ENCODE peak calls at places on chromosomes 11 and 22, in five cellular contexts. P is frontal cortex; Q is hippocampal formation; W is stimulated activated naive B cell treated with anti-CD40 and anti-IgM and Interleukin-4, amounts not matched to agents 10 μg/mL and 1 μg/mL and 100 μg/mL, for 72 hours; C is activated T-helper 1 cell treated with Interleukin-2 at 50 U/mL for 16 hours. V is an unnamed sample.

GRCh38 chr11:33772300-33772699 is 2.0 kb downstream of the FBXO3 start:
- DNase-seq in C (no peak), P (no peak), W (no peak), Q (no peak), V (no peak)

GRCh38 chr22:38964989-38965388 is 7.6 kb downstream of the APOBEC3A start:
- DNase-seq in C (no peak), Q (no peak), W (no peak), P (no peak), V (no peak)

GRCh38 chr22:28799125-28799833 is 1.1 kb downstream of the XBP1 start:
- DNase-seq in Q (no peak), P (no peak), C (no peak), W (peak; percentile 16), V (peak; percentile 85)

GRCh38 chr11:134560066-134560465 is 148.0 kb upstream of the B3GAT1 start:
- DNase-seq in Q (no peak), W (no peak), P (no peak), C (no peak), V (no peak)

GRCh38 chr11:57792060-57792541 is 30.5 kb downstream of the CTNND1 start:
- DNase-seq in C (peak; percentile 76), W (peak; percentile 70), Q (peak; percentile 15), P (no peak), V (peak; percentile 96)

GRCh38 chr11:1988667-1989317 is 8.8 kb downstream of the H19 start:
- DNase-seq in W (no peak), Q (no peak), P (no peak), C (no peak), V (no peak)

GRCh38 chr11:58914821-58915543 is 24.3 kb upstream of the GLYATL1 start:
- DNase-seq in P (no peak), W (no peak), Q (no peak), C (no peak), V (no peak)

GRCh38 chr11:9530901-9531625 is 42.4 kb upstream of the WEE1 start:
- DNase-seq in Q (no peak), W (no peak), P (no peak), C (no peak), V (no peak)

GRCh38 chr11:126062679-126063509 is at the start of gene CDON:
- DNase-seq in C (peak; percentile 88), P (peak; percentile 99), W (peak; percentile 80), Q (peak; percentile 83), V (peak; percentile 98)

GRCh38 chr22:21937821-21938070 is 14.9 kb downstream of the PPM1F start:
- DNase-seq in Q (no peak), W (no peak), C (no peak), P (no peak), V (no peak)

GRCh38 chr11:104999716-105000115 is 23.3 kb downstream of the CASP5 start:
- DNase-seq in W (no peak), Q (no peak), P (no peak), C (no peak), V (no peak)

GRCh38 chr11:27347949-27348879 is 14.8 kb downstream of the CCDC34 start:
- DNase-seq in W (no peak), C (no peak), P (no peak), Q (no peak), V (no peak)

GRCh38 chr11:134858783-134859480 is 446.9 kb upstream of the B3GAT1 start:
- DNase-seq in W (no peak), Q (no peak), C (no peak), P (no peak), V (no peak)

GRCh38 chr11:71055925-71056324 is 196.5 kb downstream of the SHANK2 start:
- DNase-seq in Q (no peak), P (no peak), C (no peak), W (no peak), V (no peak)

GRCh38 chr11:57483570-57483934 is 23.2 kb downstream of the RTN4RL2 start:
- DNase-seq in P (no peak), Q (no peak), W (no peak), C (no peak), V (no peak)

GRCh38 chr11:128890543-128891409 is at the start of gene KCNJ5:
- DNase-seq in C (no peak), W (no peak), P (no peak), Q (no peak), V (no peak)

GRCh38 chr11:44760917-44761545 is 34.3 kb downstream of the TSPAN18 start:
- DNase-seq in Q (no peak), P (no peak), W (no peak), C (no peak), V (peak; percentile 87)

GRCh38 chr11:83510530-83511449 is 224.6 kb upstream of the CCDC90B start:
- DNase-seq in W (no peak), C (no peak), P (no peak), Q (no peak), V (no peak)

GRCh38 chr11:12914401-12914912 is 94.7 kb upstream of the RASSF10 start:
- DNase-seq in P (peak; percentile 66), W (no peak), C (no peak), Q (peak; percentile 90), V (peak; percentile 40)

GRCh38 chr11:30511408-30511807 is 74.7 kb downstream of the MPPED2 start:
- DNase-seq in Q (no peak), W (no peak), P (no peak), C (no peak), V (no peak)

GRCh38 chr11:123166095-123166559 is 28.9 kb downstream of the CLMP start:
- DNase-seq in W (no peak), P (no peak), C (no peak), Q (no peak), V (peak; percentile 9)

GRCh38 chr22:42076764-42077485 is 2.6 kb upstream of the SMDT1 start:
- DNase-seq in P (no peak), Q (no peak), W (no peak), C (no peak), V (no peak)

GRCh38 chr22:48574776-48575566 is 1252.7 kb downstream of the BRD1 start:
- DNase-seq in W (peak; percentile 20), C (no peak), P (peak; percentile 87), Q (peak; percentile 42), V (no peak)

GRCh38 chr22:47299211-47299878 is 536.9 kb downstream of the TBC1D22A start:
- DNase-seq in P (no peak), C (no peak), W (no peak), Q (no peak), V (no peak)

GRCh38 chr11:36088234-36088975 is 144.5 kb downstream of the LDLRAD3 start:
- DNase-seq in C (no peak), Q (no peak), P (no peak), W (no peak), V (no peak)

GRCh38 chr11:69801513-69802335 is 17.5 kb downstream of the FGF3 start:
- DNase-seq in C (no peak), Q (no peak), W (no peak), P (no peak), V (peak; percentile 66)

GRCh38 chr11:13334068-13334785 is 56.6 kb downstream of the BMAL1 start:
- DNase-seq in C (no peak), W (no peak), P (no peak), Q (no peak), V (peak; percentile 6)

GRCh38 chr11:8913961-8914660 is 3.1 kb downstream of the AKIP1 start:
- DNase-seq in P (no peak), C (peak; percentile 18), Q (no peak), W (no peak), V (peak; percentile 84)

GRCh38 chr11:83092488-83093384 is 21.0 kb upstream of the RAB30 start:
- DNase-seq in C (no peak), Q (no peak), P (no peak), W (no peak), V (no peak)

GRCh38 chr11:66981976-66982578 is 7.0 kb downstream of the C11orf86 start:
- DNase-seq in W (no peak), Q (no peak), C (no peak), P (no peak), V (peak; percentile 91)

GRCh38 chr11:87324817-87325489 is 287.2 kb downstream of the TMEM135 start:
- DNase-seq in P (no peak), Q (no peak), W (no peak), C (no peak), V (no peak)

GRCh38 chr22:40478456-40479125 is 108.2 kb downstream of the SGSM3 start:
- DNase-seq in C (no peak), P (no peak), W (no peak), Q (no peak), V (no peak)

GRCh38 chr22:44289429-44290171 is 23.2 kb downstream of the SHISAL1 start:
- DNase-seq in C (no peak), P (no peak), W (no peak), Q (no peak), V (no peak)

GRCh38 chr11:114081641-114082414 is 22.3 kb downstream of the ZBTB16 start:
- DNase-seq in W (no peak), Q (no peak), C (no peak), P (no peak), V (peak; percentile 64)

GRCh38 chr11:118705796-118706545 is 26.5 kb upstream of the TREH start:
- DNase-seq in P (no peak), Q (peak; percentile 33), C (no peak), W (no peak), V (no peak)

GRCh38 chr11:7525424-7525823 is 11.6 kb downstream of the PPFIBP2 start:
- DNase-seq in C (no peak), W (no peak), Q (no peak), P (no peak), V (no peak)